ENCODE peak calls at places on chromosome 3, in five cellular contexts. R, P, H, F and L are unnamed samples.

GRCh38 chr3:102449341-102449740 is 14.5 kb downstream of the ZPLD1 start:
- DNase-seq in P (peak), H (no peak), F (no peak), R (no peak), L (no peak)

GRCh38 chr3:114872056-114872455 is 275.0 kb downstream of the ZBTB20 start:
- DNase-seq in R (no peak), H (no peak), P (peak), F (no peak), L (no peak)

GRCh38 chr3:171320721-171321120 is 139.5 kb downstream of the TNIK start:
- DNase-seq in H (no peak), P (peak), F (no peak), R (no peak), L (no peak)

GRCh38 chr3:169629895-169630294 is 33.6 kb downstream of the MECOM start:
- DNase-seq in H (no peak), P (no peak), F (no peak), R (no peak), L (no peak)

GRCh38 chr3:154427685-154428291 is 2.2 kb downstream of the GPR149 start:
- DNase-seq in R (no peak), H (no peak), F (no peak), P (no peak), L (no peak)

GRCh38 chr3:5431811-5432378 is 244.4 kb downstream of the EDEM1 start:
- DNase-seq in H (no peak), P (no peak), R (no peak), F (no peak), L (no peak)

GRCh38 chr3:148081926-148082325 is 615.8 kb upstream of the AGTR1 start:
- DNase-seq in R (no peak), P (no peak), H (no peak), F (no peak), L (no peak)

GRCh38 chr3:38227989-38228388 is 37.6 kb upstream of the SLC22A13 start:
- DNase-seq in H (no peak), R (no peak), P (peak), F (peak), L (no peak)

GRCh38 chr3:33144433-33144832 is 30.6 kb downstream of the CRTAP start:
- DNase-seq in H (peak), P (no peak), R (no peak), F (no peak), L (peak)

GRCh38 chr3:150407818-150408231 is 273 bp upstream of the TSC22D2 start:
- DNase-seq in P (no peak), R (peak), F (no peak), H (no peak), L (no peak)

GRCh38 chr3:49626796-49627195 is 47.4 kb upstream of the APEH start:
- DNase-seq in F (no peak), R (no peak), P (no peak), H (no peak), L (no peak)

GRCh38 chr3:178343433-178344038 is 192.7 kb upstream of the KCNMB2 start:
- DNase-seq in H (no peak), P (no peak), F (no peak), R (peak), L (no peak)

GRCh38 chr3:192933779-192934456 is 16.3 kb upstream of the MB21D2 start:
- DNase-seq in P (no peak), F (no peak), R (no peak), H (no peak), L (no peak)

GRCh38 chr3:112303811-112304325 is 9.9 kb upstream of the SLC9C1 start:
- DNase-seq in F (peak), R (no peak), H (peak), P (peak), L (no peak)

GRCh38 chr3:133747907-133748639 is 1.9 kb downstream of the TF start:
- DNase-seq in P (no peak), F (no peak), H (no peak), R (no peak), L (no peak)

GRCh38 chr3:34009480-34009844 is 211.0 kb downstream of the PDCD6IP start:
- DNase-seq in F (no peak), R (no peak), H (no peak), P (peak), L (no peak)

GRCh38 chr3:187914231-187914630 is 169.0 kb upstream of the BCL6 start:
- DNase-seq in P (no peak), F (no peak), H (no peak), R (no peak), L (no peak)

GRCh38 chr3:30221622-30222021 is 384.8 kb upstream of the TGFBR2 start:
- DNase-seq in R (no peak), P (no peak), H (no peak), F (no peak), L (no peak)

GRCh38 chr3:102174312-102174712 is 260.5 kb upstream of the ZPLD1 start:
- DNase-seq in R (no peak), P (peak), F (peak), H (no peak), L (no peak)

GRCh38 chr3:172279191-172279640 is 169.0 kb downstream of the GHSR start:
- DNase-seq in F (no peak), H (no peak), P (no peak), R (no peak), L (no peak)

GRCh38 chr3:155188036-155188435 is 105.4 kb downstream of the STRIT1 start:
- DNase-seq in P (no peak), R (no peak), H (no peak), F (no peak), L (no peak)

GRCh38 chr3:160709477-160710182 is 32.7 kb downstream of the ARL14 start:
- DNase-seq in H (no peak), F (no peak), P (no peak), R (no peak), L (no peak)

GRCh38 chr3:127141921-127142730 is 50.8 kb upstream of the PRR23E start:
- DNase-seq in F (no peak), H (no peak), R (peak), P (no peak), L (no peak)

GRCh38 chr3:29758108-29759020 is 477.5 kb downstream of the RBMS3 start:
- DNase-seq in H (no peak), R (no peak), P (peak), F (peak), L (no peak)

GRCh38 chr3:3705090-3705775 is 94.0 kb upstream of the LRRN1 start:
- DNase-seq in R (no peak), H (no peak), F (no peak), P (no peak), L (no peak)

GRCh38 chr3:71050133-71050520 is 533.4 kb downstream of the FOXP1 start:
- DNase-seq in F (peak), P (peak), R (no peak), H (no peak), L (no peak)

GRCh38 chr3:72722930-72723726 is 125.1 kb downstream of the SHQ1 start:
- DNase-seq in F (peak), R (peak), H (peak), P (peak), L (peak)

GRCh38 chr3:194306109-194306686 is 44.9 kb downstream of the CPN2 start:
- DNase-seq in F (peak), P (no peak), R (no peak), H (peak), L (no peak)

GRCh38 chr3:189833996-189834395 is 202.8 kb downstream of the TP63 start:
- DNase-seq in H (no peak), P (no peak), F (no peak), R (no peak), L (no peak)

GRCh38 chr3:8653800-8654408 is 9.3 kb upstream of the SSUH2 start:
- DNase-seq in H (no peak), F (no peak), P (no peak), R (no peak), L (no peak)

GRCh38 chr3:5197470-5198312 is 10.2 kb downstream of the EDEM1 start:
- DNase-seq in P (peak), R (no peak), F (no peak), H (peak), L (peak)

GRCh38 chr3:8734137-8734878 is 706 bp downstream of the CAV3 start:
- DNase-seq in P (no peak), F (no peak), R (no peak), H (no peak), L (no peak)

GRCh38 chr3:171646357-171647133 is 163.7 kb downstream of the PLD1 start:
- DNase-seq in R (no peak), P (peak), F (peak), H (no peak), L (peak)

GRCh38 chr3:168990111-168990510 is 673.4 kb downstream of the MECOM start:
- DNase-seq in P (peak), H (no peak), R (no peak), F (peak), L (no peak)

GRCh38 chr3:126894516-126894915 is 88.4 kb upstream of the PLXNA1 start:
- DNase-seq in F (no peak), H (no peak), R (no peak), P (no peak), L (no peak)

GRCh38 chr3:139654637-139655365 is 23.0 kb downstream of the NMNAT3 start:
- DNase-seq in H (no peak), P (no peak), R (no peak), F (no peak), L (no peak)

DNA sequence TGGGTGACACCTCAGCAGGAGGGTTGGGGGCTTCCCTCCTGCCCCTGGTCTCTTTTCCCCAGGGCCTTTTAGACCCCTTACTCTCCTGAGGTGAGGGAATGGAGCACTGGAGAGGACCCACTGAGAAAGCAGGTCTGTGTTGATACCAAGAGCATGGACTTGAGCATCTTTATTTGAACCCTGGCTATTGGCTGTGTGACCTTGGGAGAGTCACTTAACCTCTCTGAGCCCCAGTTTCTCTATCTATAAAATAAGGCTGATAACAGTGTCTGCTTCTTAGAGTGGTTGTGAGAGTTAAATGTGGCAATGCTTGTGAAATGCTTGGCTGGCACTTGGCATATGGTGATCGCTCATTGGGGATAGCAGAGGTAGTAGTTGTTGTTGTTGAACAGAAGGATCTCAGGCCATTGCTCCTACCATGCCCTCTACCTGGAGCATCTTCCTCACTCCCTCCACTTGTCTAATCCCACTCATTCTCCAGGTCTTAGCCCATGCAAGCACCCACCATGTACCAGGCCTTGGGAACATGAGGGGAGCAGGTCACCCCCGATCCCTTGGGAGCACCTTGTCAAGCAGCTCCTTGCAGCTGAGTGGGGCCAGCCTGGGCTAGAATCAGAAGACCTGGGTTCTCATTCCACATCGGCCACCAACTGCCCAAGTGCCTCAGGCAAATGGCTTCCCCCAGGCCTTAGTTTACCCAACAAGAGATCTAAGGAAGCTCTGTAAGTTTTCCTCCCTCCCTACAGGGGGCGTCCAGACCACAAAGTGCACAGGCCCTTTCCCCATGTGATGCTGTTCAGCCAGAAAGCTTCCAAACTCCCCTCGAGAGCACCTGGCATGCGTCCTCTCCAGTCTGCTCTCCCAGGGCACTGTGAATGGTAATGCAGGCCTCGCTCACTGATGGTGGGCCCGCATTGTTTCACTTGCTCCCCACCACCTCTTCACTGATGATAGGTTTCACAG is 96.7 kb downstream of the LSM3 start:
- DNase-seq in H (peak), P (peak), R (no peak), F (peak), L (no peak)
- TF ChIP-seq CTCF in H (no peak), P (peak), R (peak), F (peak), L (peak)

GRCh38 chr3:100896994-100897393 is 96.2 kb downstream of the ABI3BP start:
- DNase-seq in R (no peak), F (no peak), P (no peak), H (no peak), L (no peak)

GRCh38 chr3:100893108-100893507 is 100.1 kb downstream of the ABI3BP start:
- DNase-seq in P (no peak), H (no peak), R (no peak), F (no peak), L (no peak)

GRCh38 chr3:100891827-100892226 is 101.4 kb downstream of the ABI3BP start:
- DNase-seq in F (no peak), R (no peak), P (no peak), H (no peak), L (no peak)

GRCh38 chr3:100893590-100893989 is 99.6 kb downstream of the ABI3BP start:
- DNase-seq in R (no peak), H (no peak), P (peak), F (peak), L (no peak)

GRCh38 chr3:100891033-100891432 is 102.2 kb downstream of the ABI3BP start:
- DNase-seq in H (no peak), F (peak), P (peak), R (no peak), L (no peak)
- TF ChIP-seq CTCF in H (no peak), F (no peak), P (peak), R (no peak), L (no peak)

GRCh38 chr3:15796331-15796730 is 1.4 kb downstream of the ANKRD28 start:
- DNase-seq in R (no peak), H (no peak), P (peak), F (peak), L (no peak)

GRCh38 chr3:15798533-15799245 is 910 bp upstream of the ANKRD28 start:
- DNase-seq in F (peak), H (no peak), P (no peak), R (no peak), L (no peak)

GRCh38 chr3:15796771-15797599 is 794 bp downstream of the ANKRD28 start:
- DNase-seq in P (peak), R (no peak), H (no peak), F (peak), L (no peak)

GRCh38 chr3:15795563-15796308 is 2.0 kb downstream of the ANKRD28 start:
- DNase-seq in H (peak), F (peak), P (peak), R (no peak), L (no peak)

GRCh38 chr3:15797600-15798303 is at the start of gene ANKRD28:
- DNase-seq in F (peak), P (peak), H (peak), R (peak), L (no peak)
- TF ChIP-seq CTCF in F (no peak), P (peak), H (no peak), R (peak), L (no peak)

GRCh38 chr3:197327701-197328100 is 29.3 kb upstream of the DLG1 start:
- DNase-seq in P (peak), F (no peak), H (no peak), R (no peak), L (no peak)

GRCh38 chr3:197328198-197328597 is 29.8 kb upstream of the DLG1 start:
- DNase-seq in P (no peak), H (no peak), F (no peak), R (no peak), L (no peak)

GRCh38 chr3:197329382-197329781 is 31.0 kb upstream of the DLG1 start:
- DNase-seq in F (no peak), R (no peak), P (no peak), H (no peak), L (no peak)

GRCh38 chr3:197333901-197334639 is 35.7 kb upstream of the DLG1 start:
- DNase-seq in H (no peak), P (no peak), R (no peak), F (no peak), L (no peak)

DNA sequence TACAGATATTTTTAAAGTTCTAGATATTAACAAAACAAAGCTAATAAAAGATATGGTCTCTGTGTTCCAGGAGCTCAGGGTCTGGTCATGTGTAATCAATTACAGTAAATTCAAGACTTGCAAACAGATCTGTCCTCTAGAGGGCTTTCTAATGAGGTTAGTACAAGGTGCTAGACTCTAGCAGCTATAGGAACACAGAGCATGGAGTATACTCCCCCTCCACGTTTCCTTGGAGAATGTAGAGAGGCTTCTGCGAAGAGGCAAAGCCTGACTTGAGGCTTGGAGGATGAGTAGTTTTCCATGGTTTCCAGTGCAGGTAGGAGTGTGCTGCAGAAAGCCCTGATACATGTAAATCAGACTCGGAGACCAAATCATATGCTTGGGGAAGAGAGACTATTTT is 32.7 kb upstream of the DLG1 start:
- DNase-seq in R (no peak), P (no peak), F (no peak), H (no peak), L (no peak)
- TF ChIP-seq CTCF in R (no peak), P (peak), F (no peak), H (no peak), L (no peak)

GRCh38 chr3:69855436-69856162 is 116.3 kb downstream of the MITF start:
- DNase-seq in H (no peak), P (peak), F (peak), R (no peak), L (no peak)
- TF ChIP-seq CTCF in H (no peak), P (peak), F (peak), R (no peak), L (no peak)

DNA sequence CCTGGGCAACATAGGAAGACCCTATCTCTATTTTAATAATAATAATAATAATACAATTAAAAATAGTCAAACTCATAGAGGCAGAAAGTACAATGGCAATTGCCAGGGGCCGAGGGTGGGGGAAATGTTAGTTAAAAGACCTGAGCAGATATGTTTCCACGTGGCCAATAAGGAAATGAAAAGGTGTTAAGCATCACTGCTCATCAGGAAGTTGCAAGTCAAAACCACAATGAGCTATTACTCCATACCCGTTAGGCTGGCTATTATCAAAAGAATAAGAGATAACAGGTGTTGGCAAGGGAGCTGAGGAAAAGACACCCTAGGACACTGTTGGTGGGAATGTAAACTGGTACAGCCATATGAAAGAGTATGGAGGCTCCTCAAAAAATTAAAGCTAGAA is 60.4 kb upstream of the PRSS50 start:
- DNase-seq in R (no peak), P (no peak), H (no peak), F (no peak), L (no peak)
- TF ChIP-seq CTCF in R (no peak), P (no peak), H (no peak), F (no peak), L (no peak)

DNA sequence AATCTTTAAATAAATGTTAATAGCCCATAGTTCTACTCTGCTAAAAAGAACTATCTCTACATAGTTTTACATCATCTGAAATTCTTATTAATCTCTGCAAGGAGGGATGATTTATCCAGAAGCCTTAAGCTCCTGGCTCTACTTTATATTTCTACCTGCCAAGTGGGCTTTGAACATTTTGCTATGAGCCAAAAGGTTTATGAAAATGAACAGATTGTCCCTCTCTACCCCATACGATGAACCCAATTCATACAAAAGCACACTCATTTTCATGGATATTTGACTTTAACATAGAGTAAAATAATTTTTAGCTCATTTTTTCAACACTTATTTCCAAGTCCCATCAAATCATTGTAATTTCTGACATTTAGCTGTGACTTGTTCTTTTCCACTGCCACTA is 611.0 kb downstream of the NSUN3 start:
- DNase-seq in P (no peak), F (no peak), R (no peak), H (no peak), L (no peak)
- TF ChIP-seq CTCF in P (no peak), F (no peak), R (no peak), H (no peak), L (no peak)

GRCh38 chr3:183895296-183895695 is 10.6 kb upstream of the PARL start:
- DNase-seq in F (peak), H (peak), R (no peak), P (peak), L (peak)

GRCh38 chr3:183896184-183896583 is 11.5 kb upstream of the PARL start:
- DNase-seq in P (no peak), R (no peak), F (no peak), H (no peak), L (no peak)

GRCh38 chr3:183895774-183896173 is 11.1 kb upstream of the PARL start:
- DNase-seq in R (no peak), H (no peak), P (no peak), F (no peak), L (no peak)

GRCh38 chr3:183896610-183897009 is 11.9 kb upstream of the PARL start:
- DNase-seq in H (no peak), R (no peak), F (no peak), P (no peak), L (no peak)

GRCh38 chr3:183897606-183898384 is 13.1 kb upstream of the PARL start:
- DNase-seq in H (peak), F (no peak), P (no peak), R (no peak), L (no peak)
- TF ChIP-seq CTCF in H (no peak), F (no peak), P (no peak), R (no peak), L (no peak)

DNA sequence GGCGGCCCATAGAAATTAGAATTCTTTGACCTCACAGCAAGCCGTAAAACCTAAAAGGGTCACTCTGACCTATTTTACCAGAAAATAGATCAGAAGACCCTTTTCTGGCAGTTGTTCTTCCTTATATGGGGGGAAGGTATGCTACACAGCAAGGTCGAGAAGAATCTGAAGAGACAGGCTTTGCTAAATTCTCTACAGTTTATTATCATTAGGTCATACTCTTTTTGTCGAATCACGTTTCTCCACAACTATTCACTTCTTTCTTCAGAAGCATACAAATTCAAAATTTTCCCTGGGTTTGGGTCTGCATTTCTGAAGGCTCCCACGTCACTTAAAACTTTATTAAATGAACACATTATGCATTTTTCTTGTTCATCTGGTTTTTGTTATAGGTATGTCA is 229.5 kb upstream of the GRM7 start:
- DNase-seq in R (no peak), P (no peak), F (no peak), H (no peak), L (no peak)
- TF ChIP-seq CTCF in R (no peak), P (no peak), F (no peak), H (no peak), L (no peak)